ENCODE peak calls at places on chromosomes 3 and 15, in four cellular contexts. One of them, this sample, is unnamed.

GRCh38 chr15:91790826-91791225 is 62.7 kb upstream of the SLCO3A1 start:
- DNase-seq in A549: no peak
- DNase-seq in HepG2: no peak
- DNase-seq in K562: no peak
- DNase-seq in this sample: no peak

GRCh38 chr3:140883428-140883827 is 58.2 kb upstream of the SLC25A36 start:
- DNase-seq in A549: no peak
- DNase-seq in HepG2: no peak
- DNase-seq in K562: no peak
- DNase-seq in this sample: no peak

GRCh38 chr3:46998852-46999515 is 19.5 kb downstream of the NBEAL2 start:
- DNase-seq in A549: no peak
- DNase-seq in HepG2: no peak
- DNase-seq in K562: no peak
- DNase-seq in this sample: no peak

GRCh38 chr3:73874596-73874995 is 249.9 kb upstream of the PDZRN3 start:
- DNase-seq in A549: no peak
- DNase-seq in HepG2: no peak
- DNase-seq in K562: no peak
- DNase-seq in this sample: no peak

GRCh38 chr3:84547971-84548970 is 410.5 kb upstream of the CADM2 start:
- DNase-seq in A549: peak
- DNase-seq in HepG2: peak
- DNase-seq in K562: no peak
- DNase-seq in this sample: peak

GRCh38 chr15:81015595-81016252 is 15.0 kb downstream of the TLNRD1 start:
- DNase-seq in A549: no peak
- DNase-seq in HepG2: no peak
- DNase-seq in K562: no peak
- DNase-seq in this sample: no peak

GRCh38 chr3:183884097-183884436 is 613 bp downstream of the PARL start:
- DNase-seq in A549: no peak
- DNase-seq in HepG2: no peak
- DNase-seq in K562: no peak
- DNase-seq in this sample: no peak

GRCh38 chr3:141710888-141711616 is 27.0 kb upstream of the RNF7 start:
- DNase-seq in A549: no peak
- DNase-seq in HepG2: no peak
- DNase-seq in K562: no peak
- DNase-seq in this sample: no peak

GRCh38 chr3:78927787-78928186 is 840.0 kb downstream of the ROBO1 start:
- DNase-seq in A549: no peak
- DNase-seq in HepG2: no peak
- DNase-seq in K562: no peak
- DNase-seq in this sample: no peak

GRCh38 chr3:18099611-18100010 is 325.5 kb downstream of the SATB1 start:
- DNase-seq in A549: no peak
- DNase-seq in HepG2: no peak
- DNase-seq in K562: no peak
- DNase-seq in this sample: no peak

GRCh38 chr3:151135548-151136337 is 50.3 kb downstream of the MED12L start:
- DNase-seq in A549: no peak
- DNase-seq in HepG2: no peak
- DNase-seq in K562: no peak
- DNase-seq in this sample: no peak

GRCh38 chr15:98085003-98085639 is 124.6 kb downstream of the ARRDC4 start:
- DNase-seq in A549: peak
- DNase-seq in HepG2: peak
- DNase-seq in K562: no peak
- DNase-seq in this sample: no peak
- TF ChIP-seq CTCF in A549: peak
- TF ChIP-seq CTCF in HepG2: peak
- TF ChIP-seq CTCF in K562: peak
- TF ChIP-seq CTCF in this sample: peak

GRCh38 chr3:12470680-12471079 is 13.6 kb upstream of the TSEN2 start:
- DNase-seq in A549: no peak
- DNase-seq in HepG2: no peak
- DNase-seq in K562: no peak
- DNase-seq in this sample: no peak
- TF ChIP-seq HMGXB4 in A549: no peak
- TF ChIP-seq HMGXB4 in HepG2: no peak
- TF ChIP-seq HMGXB4 in K562: no peak
- TF ChIP-seq HMGXB4 in this sample: no peak

GRCh38 chr3:196634851-196635250 is 4.6 kb upstream of the NRROS start:
- DNase-seq in A549: no peak
- DNase-seq in HepG2: no peak
- DNase-seq in K562: no peak
- DNase-seq in this sample: no peak

GRCh38 chr3:196633658-196634151 is 5.8 kb upstream of the NRROS start:
- DNase-seq in A549: no peak
- DNase-seq in HepG2: no peak
- DNase-seq in K562: peak
- DNase-seq in this sample: no peak

GRCh38 chr3:196634224-196634623 is 5.3 kb upstream of the NRROS start:
- DNase-seq in A549: no peak
- DNase-seq in HepG2: no peak
- DNase-seq in K562: no peak
- DNase-seq in this sample: no peak

GRCh38 chr3:196631655-196632032 is 7.8 kb upstream of the NRROS start:
- DNase-seq in A549: no peak
- DNase-seq in HepG2: no peak
- DNase-seq in K562: peak
- DNase-seq in this sample: no peak

DNA sequence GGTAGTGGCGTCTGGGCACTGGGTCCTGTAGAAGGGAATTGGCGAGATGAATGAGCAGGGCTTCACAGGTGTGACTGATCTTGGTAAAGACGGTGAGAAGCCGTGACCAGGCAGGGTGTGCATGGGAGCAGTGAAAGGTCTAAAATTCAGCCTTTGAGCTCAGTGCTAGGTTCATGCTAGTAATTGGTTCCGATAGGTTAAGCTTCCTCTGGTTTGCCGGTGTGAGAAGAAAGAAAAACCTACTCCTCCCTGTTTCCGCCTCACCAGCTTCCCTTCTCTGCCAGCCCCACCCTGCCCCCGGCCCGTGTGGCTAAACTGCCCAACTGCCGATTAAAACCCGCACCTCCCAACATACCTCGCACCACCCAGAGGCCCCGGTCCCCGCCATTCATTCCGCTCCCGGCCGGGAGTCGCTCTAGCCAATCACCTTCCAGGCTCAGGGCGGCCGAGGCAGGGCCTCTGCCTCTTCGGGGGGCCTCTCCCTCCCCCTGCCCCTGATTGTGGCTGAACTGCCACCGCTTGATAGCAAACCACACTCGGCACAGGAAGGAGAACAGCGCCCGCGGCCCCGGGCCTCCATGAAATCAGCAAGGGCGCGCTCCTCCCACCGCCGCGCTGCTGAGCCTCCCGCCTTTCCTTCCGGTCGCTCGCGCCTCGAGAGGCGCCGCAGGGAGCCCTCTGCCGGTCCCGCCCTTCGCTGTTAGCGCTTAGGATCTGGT is 7.3 kb upstream of the NRROS start:
- DNase-seq in A549: peak
- DNase-seq in HepG2: peak
- DNase-seq in K562: peak
- DNase-seq in this sample: peak
- TF ChIP-seq CTCF in A549: no peak
- TF ChIP-seq CTCF in HepG2: peak
- TF ChIP-seq CTCF in K562: peak
- TF ChIP-seq CTCF in this sample: no peak

GRCh38 chr3:15964605-15965061 is 166.9 kb upstream of the ANKRD28 start:
- DNase-seq in A549: no peak
- DNase-seq in HepG2: no peak
- DNase-seq in K562: no peak
- DNase-seq in this sample: no peak
- TF ChIP-seq HMGXB4 in A549: no peak
- TF ChIP-seq HMGXB4 in HepG2: no peak
- TF ChIP-seq HMGXB4 in K562: no peak
- TF ChIP-seq HMGXB4 in this sample: no peak

GRCh38 chr3:39725321-39725720 is 84.1 kb upstream of the MYRIP start:
- DNase-seq in A549: no peak
- DNase-seq in HepG2: no peak
- DNase-seq in K562: no peak
- DNase-seq in this sample: no peak

GRCh38 chr3:39718674-39719595 is 90.5 kb upstream of the MYRIP start:
- DNase-seq in A549: no peak
- DNase-seq in HepG2: no peak
- DNase-seq in K562: no peak
- DNase-seq in this sample: no peak

GRCh38 chr3:39721076-39721475 is 88.3 kb upstream of the MYRIP start:
- DNase-seq in A549: no peak
- DNase-seq in HepG2: no peak
- DNase-seq in K562: no peak
- DNase-seq in this sample: no peak

GRCh38 chr3:39727415-39727814 is 82.0 kb upstream of the MYRIP start:
- DNase-seq in A549: no peak
- DNase-seq in HepG2: no peak
- DNase-seq in K562: no peak
- DNase-seq in this sample: peak

GRCh38 chr3:39724233-39724846 is 85.1 kb upstream of the MYRIP start:
- DNase-seq in A549: no peak
- DNase-seq in HepG2: no peak
- DNase-seq in K562: no peak
- DNase-seq in this sample: no peak
- TF ChIP-seq CTCF in A549: no peak
- TF ChIP-seq CTCF in HepG2: peak
- TF ChIP-seq CTCF in K562: peak
- TF ChIP-seq CTCF in this sample: no peak